ENCODE peak calls at places on chromosomes 4 and X, in ten cellular contexts. One of them, this sample, is unnamed. For H3K4me1 and H3K9me3, the result is how much of the 10 kb centered on the place peaks cover.

GRCh38 chrX:27883468-27884092 is 75.8 kb downstream of the MAGEB10 start:
- DNase-seq in A549: no peak
- DNase-seq in tibial nerve: no peak
- DNase-seq in kidney: no peak
- DNase-seq in transverse colon: no peak
- DNase-seq in NT2/D1: peak
- DNase-seq in HCT116: no peak
- DNase-seq in psoas muscle: no peak
- DNase-seq in GM12878: no peak
- DNase-seq in heart left ventricle: no peak
- DNase-seq in this sample: no peak

GRCh38 chrX:9171841-9172240 is 137.9 kb upstream of the FAM9B start:
- DNase-seq in A549: no peak
- DNase-seq in tibial nerve: no peak
- DNase-seq in kidney: no peak
- DNase-seq in transverse colon: no peak
- DNase-seq in NT2/D1: no peak
- DNase-seq in HCT116: no peak
- DNase-seq in psoas muscle: no peak
- DNase-seq in GM12878: no peak
- DNase-seq in heart left ventricle: no peak
- DNase-seq in this sample: no peak

GRCh38 chr4:13173974-13174373 is 310.2 kb downstream of the RAB28 start:
- DNase-seq in A549: no peak
- DNase-seq in tibial nerve: peak
- DNase-seq in kidney: peak
- DNase-seq in transverse colon: peak
- DNase-seq in NT2/D1: no peak
- DNase-seq in HCT116: no peak
- DNase-seq in psoas muscle: peak
- DNase-seq in GM12878: no peak
- DNase-seq in heart left ventricle: peak
- DNase-seq in this sample: no peak

GRCh38 chrX:119617511-119618164 is 11.4 kb upstream of the NKRF start:
- DNase-seq in A549: no peak
- DNase-seq in tibial nerve: no peak
- DNase-seq in kidney: no peak
- DNase-seq in transverse colon: peak
- DNase-seq in NT2/D1: no peak
- DNase-seq in HCT116: no peak
- DNase-seq in psoas muscle: no peak
- DNase-seq in GM12878: no peak
- DNase-seq in heart left ventricle: no peak
- DNase-seq in this sample: no peak

GRCh38 chr4:931194-931959 is 739 bp downstream of the GAK start:
- DNase-seq in A549: no peak
- DNase-seq in tibial nerve: no peak
- DNase-seq in kidney: peak
- DNase-seq in transverse colon: peak
- DNase-seq in NT2/D1: no peak
- DNase-seq in HCT116: no peak
- DNase-seq in psoas muscle: no peak
- DNase-seq in GM12878: no peak
- DNase-seq in heart left ventricle: no peak
- DNase-seq in this sample: no peak

GRCh38 chr4:177016541-177017141 is 223.9 kb upstream of the VEGFC start:
- DNase-seq in A549: no peak
- DNase-seq in tibial nerve: no peak
- DNase-seq in kidney: no peak
- DNase-seq in transverse colon: no peak
- DNase-seq in NT2/D1: no peak
- DNase-seq in HCT116: no peak
- DNase-seq in psoas muscle: no peak
- DNase-seq in GM12878: no peak
- DNase-seq in heart left ventricle: no peak
- DNase-seq in this sample: no peak

GRCh38 chr4:13544556-13545393 is 467 bp upstream of the NKX3-2 start:
- DNase-seq in A549: peak
- DNase-seq in tibial nerve: no peak
- DNase-seq in kidney: peak
- DNase-seq in transverse colon: peak
- DNase-seq in NT2/D1: peak
- DNase-seq in HCT116: peak
- DNase-seq in psoas muscle: peak
- DNase-seq in GM12878: no peak
- DNase-seq in heart left ventricle: peak
- DNase-seq in this sample: peak

GRCh38 chr4:165994706-165995105 is 121.7 kb downstream of the TLL1 start:
- DNase-seq in A549: no peak
- DNase-seq in tibial nerve: no peak
- DNase-seq in kidney: no peak
- DNase-seq in transverse colon: no peak
- DNase-seq in NT2/D1: no peak
- DNase-seq in HCT116: no peak
- DNase-seq in psoas muscle: no peak
- DNase-seq in GM12878: no peak
- DNase-seq in heart left ventricle: no peak
- DNase-seq in this sample: no peak

GRCh38 chr4:153573221-153573620 is 107.1 kb downstream of the TMEM131L start:
- DNase-seq in A549: no peak
- DNase-seq in tibial nerve: no peak
- DNase-seq in kidney: no peak
- DNase-seq in transverse colon: no peak
- DNase-seq in NT2/D1: no peak
- DNase-seq in HCT116: no peak
- DNase-seq in psoas muscle: peak
- DNase-seq in GM12878: no peak
- DNase-seq in heart left ventricle: peak
- DNase-seq in this sample: no peak

GRCh38 chr4:153579410-153579809 is 104.7 kb upstream of the TLR2 start:
- DNase-seq in A549: no peak
- DNase-seq in tibial nerve: no peak
- DNase-seq in kidney: no peak
- DNase-seq in transverse colon: no peak
- DNase-seq in NT2/D1: no peak
- DNase-seq in HCT116: no peak
- DNase-seq in psoas muscle: no peak
- DNase-seq in GM12878: no peak
- DNase-seq in heart left ventricle: no peak
- DNase-seq in this sample: no peak

GRCh38 chr4:153573881-153574807 is 108.0 kb downstream of the TMEM131L start:
- DNase-seq in A549: peak
- DNase-seq in tibial nerve: peak
- DNase-seq in kidney: no peak
- DNase-seq in transverse colon: peak
- DNase-seq in NT2/D1: no peak
- DNase-seq in HCT116: peak
- DNase-seq in psoas muscle: peak
- DNase-seq in GM12878: no peak
- DNase-seq in heart left ventricle: peak
- DNase-seq in this sample: no peak

GRCh38 chr4:153577053-153577452 is 107.0 kb upstream of the TLR2 start:
- DNase-seq in A549: no peak
- DNase-seq in tibial nerve: no peak
- DNase-seq in kidney: no peak
- DNase-seq in transverse colon: peak
- DNase-seq in NT2/D1: no peak
- DNase-seq in HCT116: no peak
- DNase-seq in psoas muscle: no peak
- DNase-seq in GM12878: no peak
- DNase-seq in heart left ventricle: no peak
- DNase-seq in this sample: no peak

GRCh38 chr4:153576443-153576774 is 107.7 kb upstream of the TLR2 start:
- DNase-seq in A549: no peak
- DNase-seq in tibial nerve: no peak
- DNase-seq in kidney: no peak
- DNase-seq in transverse colon: no peak
- DNase-seq in NT2/D1: no peak
- DNase-seq in HCT116: no peak
- DNase-seq in psoas muscle: no peak
- DNase-seq in GM12878: no peak
- DNase-seq in heart left ventricle: no peak
- DNase-seq in this sample: no peak
- H3K4me1 ChIP-seq in A549: under half
- H3K4me1 ChIP-seq in tibial nerve: under half
- H3K4me1 ChIP-seq in kidney: under half
- H3K4me1 ChIP-seq in transverse colon: under half
- H3K4me1 ChIP-seq in NT2/D1: under half
- H3K4me1 ChIP-seq in HCT116: under half
- H3K4me1 ChIP-seq in psoas muscle: under half
- H3K4me1 ChIP-seq in GM12878: under half
- H3K4me1 ChIP-seq in heart left ventricle: under half
- H3K4me1 ChIP-seq in this sample: under half

GRCh38 chr4:150962245-150962644 is 52.8 kb downstream of the LRBA start:
- DNase-seq in A549: no peak
- DNase-seq in tibial nerve: no peak
- DNase-seq in kidney: no peak
- DNase-seq in transverse colon: no peak
- DNase-seq in NT2/D1: no peak
- DNase-seq in HCT116: no peak
- DNase-seq in psoas muscle: no peak
- DNase-seq in GM12878: no peak
- DNase-seq in heart left ventricle: no peak
- DNase-seq in this sample: no peak

GRCh38 chr4:150960818-150961217 is 54.3 kb downstream of the LRBA start:
- DNase-seq in A549: peak
- DNase-seq in tibial nerve: no peak
- DNase-seq in kidney: no peak
- DNase-seq in transverse colon: no peak
- DNase-seq in NT2/D1: no peak
- DNase-seq in HCT116: no peak
- DNase-seq in psoas muscle: no peak
- DNase-seq in GM12878: no peak
- DNase-seq in heart left ventricle: no peak
- DNase-seq in this sample: peak

GRCh38 chr4:150961566-150961965 is 53.5 kb downstream of the LRBA start:
- DNase-seq in A549: no peak
- DNase-seq in tibial nerve: no peak
- DNase-seq in kidney: no peak
- DNase-seq in transverse colon: no peak
- DNase-seq in NT2/D1: no peak
- DNase-seq in HCT116: no peak
- DNase-seq in psoas muscle: no peak
- DNase-seq in GM12878: no peak
- DNase-seq in heart left ventricle: no peak
- DNase-seq in this sample: no peak

GRCh38 chr4:150964754-150965153 is 50.3 kb downstream of the LRBA start:
- DNase-seq in A549: no peak
- DNase-seq in tibial nerve: no peak
- DNase-seq in kidney: no peak
- DNase-seq in transverse colon: no peak
- DNase-seq in NT2/D1: no peak
- DNase-seq in HCT116: no peak
- DNase-seq in psoas muscle: no peak
- DNase-seq in GM12878: no peak
- DNase-seq in heart left ventricle: no peak
- DNase-seq in this sample: no peak

GRCh38 chr4:150960079-150960478 is 55.0 kb downstream of the LRBA start:
- DNase-seq in A549: peak
- DNase-seq in tibial nerve: no peak
- DNase-seq in kidney: no peak
- DNase-seq in transverse colon: no peak
- DNase-seq in NT2/D1: no peak
- DNase-seq in HCT116: no peak
- DNase-seq in psoas muscle: no peak
- DNase-seq in GM12878: no peak
- DNase-seq in heart left ventricle: no peak
- DNase-seq in this sample: no peak
- H3K9me3 ChIP-seq in A549: under half
- H3K9me3 ChIP-seq in tibial nerve: under half
- H3K9me3 ChIP-seq in kidney: under half
- H3K9me3 ChIP-seq in transverse colon: under half
- H3K9me3 ChIP-seq in NT2/D1: half or more
- H3K9me3 ChIP-seq in HCT116: under half
- H3K9me3 ChIP-seq in psoas muscle: under half
- H3K9me3 ChIP-seq in GM12878: under half
- H3K9me3 ChIP-seq in heart left ventricle: under half
- H3K9me3 ChIP-seq in this sample: under half

GRCh38 chr4:156946508-156947197 is 24.9 kb downstream of the PDGFC start:
- DNase-seq in A549: peak
- DNase-seq in tibial nerve: no peak
- DNase-seq in kidney: no peak
- DNase-seq in transverse colon: no peak
- DNase-seq in NT2/D1: no peak
- DNase-seq in HCT116: peak
- DNase-seq in psoas muscle: no peak
- DNase-seq in GM12878: no peak
- DNase-seq in heart left ventricle: peak
- DNase-seq in this sample: no peak

GRCh38 chr4:156948133-156948532 is 23.5 kb downstream of the PDGFC start:
- DNase-seq in A549: no peak
- DNase-seq in tibial nerve: no peak
- DNase-seq in kidney: no peak
- DNase-seq in transverse colon: no peak
- DNase-seq in NT2/D1: no peak
- DNase-seq in HCT116: no peak
- DNase-seq in psoas muscle: no peak
- DNase-seq in GM12878: no peak
- DNase-seq in heart left ventricle: no peak
- DNase-seq in this sample: no peak

GRCh38 chr4:156942991-156943390 is 28.6 kb downstream of the PDGFC start:
- DNase-seq in A549: no peak
- DNase-seq in tibial nerve: no peak
- DNase-seq in kidney: no peak
- DNase-seq in transverse colon: no peak
- DNase-seq in NT2/D1: no peak
- DNase-seq in HCT116: no peak
- DNase-seq in psoas muscle: no peak
- DNase-seq in GM12878: no peak
- DNase-seq in heart left ventricle: no peak
- DNase-seq in this sample: no peak

GRCh38 chr4:156948738-156949137 is 22.9 kb downstream of the PDGFC start:
- DNase-seq in A549: no peak
- DNase-seq in tibial nerve: no peak
- DNase-seq in kidney: no peak
- DNase-seq in transverse colon: no peak
- DNase-seq in NT2/D1: no peak
- DNase-seq in HCT116: no peak
- DNase-seq in psoas muscle: no peak
- DNase-seq in GM12878: no peak
- DNase-seq in heart left ventricle: no peak
- DNase-seq in this sample: no peak

GRCh38 chr4:156945532-156945931 is 26.1 kb downstream of the PDGFC start:
- DNase-seq in A549: no peak
- DNase-seq in tibial nerve: no peak
- DNase-seq in kidney: no peak
- DNase-seq in transverse colon: no peak
- DNase-seq in NT2/D1: no peak
- DNase-seq in HCT116: no peak
- DNase-seq in psoas muscle: no peak
- DNase-seq in GM12878: no peak
- DNase-seq in heart left ventricle: no peak
- DNase-seq in this sample: no peak
- H3K4me1 ChIP-seq in A549: half or more
- H3K4me1 ChIP-seq in tibial nerve: under half
- H3K4me1 ChIP-seq in kidney: under half
- H3K4me1 ChIP-seq in transverse colon: under half
- H3K4me1 ChIP-seq in NT2/D1: under half
- H3K4me1 ChIP-seq in HCT116: under half
- H3K4me1 ChIP-seq in psoas muscle: half or more
- H3K4me1 ChIP-seq in GM12878: under half
- H3K4me1 ChIP-seq in heart left ventricle: under half
- H3K4me1 ChIP-seq in this sample: under half

GRCh38 chrX:66191563-66191962 is 27.5 kb downstream of the HEPH start:
- DNase-seq in A549: no peak
- DNase-seq in tibial nerve: no peak
- DNase-seq in kidney: no peak
- DNase-seq in transverse colon: no peak
- DNase-seq in NT2/D1: no peak
- DNase-seq in HCT116: no peak
- DNase-seq in psoas muscle: no peak
- DNase-seq in GM12878: no peak
- DNase-seq in heart left ventricle: no peak
- DNase-seq in this sample: no peak
- H3K9me3 ChIP-seq in A549: under half
- H3K9me3 ChIP-seq in tibial nerve: under half
- H3K9me3 ChIP-seq in kidney: under half
- H3K9me3 ChIP-seq in transverse colon: under half
- H3K9me3 ChIP-seq in NT2/D1: under half
- H3K9me3 ChIP-seq in HCT116: under half
- H3K9me3 ChIP-seq in psoas muscle: under half
- H3K9me3 ChIP-seq in GM12878: under half
- H3K9me3 ChIP-seq in heart left ventricle: under half
- H3K9me3 ChIP-seq in this sample: under half

This sample was measured in H9.